ENCODE peak calls at places on chromosome 1, in eight cellular contexts. One of them, this sample, is unnamed.

GRCh38 chr1:100145116-100145515 is 12.2 kb downstream of the TRMT13 start:
- DNase-seq in GM04504: no peak
- DNase-seq in iPS DF 6.9: no peak
- DNase-seq in glutamatergic neuron: no peak
- DNase-seq in left cardiac atrium: no peak
- DNase-seq in HEK293T: no peak
- DNase-seq in ACHN: no peak
- DNase-seq in activated CD8-positive, alpha-beta memory T cell treated with anti-CD3 and anti-CD28 coated beads for 4 hours: no peak
- DNase-seq in this sample: no peak

GRCh38 chr1:35222322-35223108 is 29.6 kb upstream of the SFPQ start:
- DNase-seq in GM04504: peak; percentile 77
- DNase-seq in iPS DF 6.9: no peak
- DNase-seq in glutamatergic neuron: no peak
- DNase-seq in left cardiac atrium: no peak
- DNase-seq in HEK293T: no peak
- DNase-seq in ACHN: no peak
- DNase-seq in activated CD8-positive, alpha-beta memory T cell treated with anti-CD3 and anti-CD28 coated beads for 4 hours: no peak
- DNase-seq in this sample: no peak

GRCh38 chr1:13517193-13517812 is 3.5 kb upstream of the LRRC38 start:
- DNase-seq in GM04504: no peak
- DNase-seq in iPS DF 6.9: no peak
- DNase-seq in glutamatergic neuron: peak; percentile 63
- DNase-seq in left cardiac atrium: no peak
- DNase-seq in HEK293T: peak; percentile 71
- DNase-seq in ACHN: no peak
- DNase-seq in activated CD8-positive, alpha-beta memory T cell treated with anti-CD3 and anti-CD28 coated beads for 4 hours: no peak
- DNase-seq in this sample: peak; percentile 44

GRCh38 chr1:155061381-155062150 is 2.0 kb upstream of the EFNA4 start:
- DNase-seq in GM04504: peak; percentile 34
- DNase-seq in iPS DF 6.9: no peak
- DNase-seq in glutamatergic neuron: peak; percentile 99
- DNase-seq in left cardiac atrium: peak; percentile 88
- DNase-seq in HEK293T: peak; percentile 88
- DNase-seq in ACHN: peak; percentile 89
- DNase-seq in activated CD8-positive, alpha-beta memory T cell treated with anti-CD3 and anti-CD28 coated beads for 4 hours: peak; percentile 85
- DNase-seq in this sample: peak; percentile 92

GRCh38 chr1:17437260-17438175 is 2.0 kb downstream of the RCC2 start:
- DNase-seq in GM04504: no peak
- DNase-seq in iPS DF 6.9: no peak
- DNase-seq in glutamatergic neuron: peak; percentile 59
- DNase-seq in left cardiac atrium: peak; percentile 46
- DNase-seq in HEK293T: peak; percentile 84
- DNase-seq in ACHN: peak; percentile 39
- DNase-seq in activated CD8-positive, alpha-beta memory T cell treated with anti-CD3 and anti-CD28 coated beads for 4 hours: peak; percentile 40
- DNase-seq in this sample: peak; percentile 71

GRCh38 chr1:7609311-7609994 is 161.6 kb upstream of the VAMP3 start:
- DNase-seq in GM04504: no peak
- DNase-seq in iPS DF 6.9: no peak
- DNase-seq in glutamatergic neuron: no peak
- DNase-seq in left cardiac atrium: no peak
- DNase-seq in HEK293T: no peak
- DNase-seq in ACHN: no peak
- DNase-seq in activated CD8-positive, alpha-beta memory T cell treated with anti-CD3 and anti-CD28 coated beads for 4 hours: no peak
- DNase-seq in this sample: no peak

GRCh38 chr1:10958614-10959013 is 53.8 kb upstream of the TARDBP start:
- DNase-seq in GM04504: no peak
- DNase-seq in iPS DF 6.9: no peak
- DNase-seq in glutamatergic neuron: no peak
- DNase-seq in left cardiac atrium: no peak
- DNase-seq in HEK293T: no peak
- DNase-seq in ACHN: no peak
- DNase-seq in activated CD8-positive, alpha-beta memory T cell treated with anti-CD3 and anti-CD28 coated beads for 4 hours: no peak
- DNase-seq in this sample: no peak

GRCh38 chr1:204203206-204203767 is 7.0 kb upstream of the KISS1 start:
- DNase-seq in GM04504: no peak
- DNase-seq in iPS DF 6.9: no peak
- DNase-seq in glutamatergic neuron: no peak
- DNase-seq in left cardiac atrium: no peak
- DNase-seq in HEK293T: no peak
- DNase-seq in ACHN: peak; percentile 28
- DNase-seq in activated CD8-positive, alpha-beta memory T cell treated with anti-CD3 and anti-CD28 coated beads for 4 hours: no peak
- DNase-seq in this sample: no peak

GRCh38 chr1:156319664-156320063 is 18.4 kb downstream of the CCT3 start:
- DNase-seq in GM04504: no peak
- DNase-seq in iPS DF 6.9: no peak
- DNase-seq in glutamatergic neuron: no peak
- DNase-seq in left cardiac atrium: no peak
- DNase-seq in HEK293T: no peak
- DNase-seq in ACHN: peak; percentile 38
- DNase-seq in activated CD8-positive, alpha-beta memory T cell treated with anti-CD3 and anti-CD28 coated beads for 4 hours: no peak
- DNase-seq in this sample: no peak

GRCh38 chr1:212291505-212292134 is 6.4 kb downstream of the PPP2R5A start:
- DNase-seq in GM04504: no peak
- DNase-seq in iPS DF 6.9: no peak
- DNase-seq in glutamatergic neuron: no peak
- DNase-seq in left cardiac atrium: no peak
- DNase-seq in HEK293T: peak; percentile 52
- DNase-seq in ACHN: peak; percentile 81
- DNase-seq in activated CD8-positive, alpha-beta memory T cell treated with anti-CD3 and anti-CD28 coated beads for 4 hours: no peak
- DNase-seq in this sample: no peak

GRCh38 chr1:15603050-15603965 is 13.9 kb upstream of the DDI2 start:
- DNase-seq in GM04504: peak; percentile 92
- DNase-seq in iPS DF 6.9: peak; percentile 96
- DNase-seq in glutamatergic neuron: peak; percentile 96
- DNase-seq in left cardiac atrium: peak; percentile 99
- DNase-seq in HEK293T: peak; percentile 95
- DNase-seq in ACHN: peak; percentile 96
- DNase-seq in activated CD8-positive, alpha-beta memory T cell treated with anti-CD3 and anti-CD28 coated beads for 4 hours: peak; percentile 83
- DNase-seq in this sample: peak; percentile 99